ENCODE peak calls at places on chromosomes 5 and 9, in four cellular contexts. C, Z, A and G are unnamed samples.

GRCh38 chr5:141878186-141878770 is at the start of gene PCDH1:
- DNase-seq in C (peak), Z (peak), A (peak), G (no peak)

GRCh38 chr5:171997011-171997410 is 9.4 kb downstream of the FBXW11 start:
- DNase-seq in C (no peak), Z (no peak), A (no peak), G (no peak)

GRCh38 chr9:114883709-114884108 is 46.7 kb downstream of the TNFSF8 start:
- DNase-seq in C (no peak), Z (no peak), A (no peak), G (no peak)

GRCh38 chr9:36864491-36865410 is 169.3 kb downstream of the PAX5 start:
- DNase-seq in C (no peak), Z (no peak), A (no peak), G (no peak)

GRCh38 chr5:428754-429452 is 14.1 kb upstream of the EXOC3 start:
- DNase-seq in C (no peak), Z (no peak), A (no peak), G (no peak)

GRCh38 chr5:122723606-122724352 is 51.1 kb upstream of the SNX2 start:
- DNase-seq in C (no peak), Z (no peak), A (no peak), G (no peak)

GRCh38 chr5:159441441-159441840 is 111.2 kb upstream of the IL12B start:
- DNase-seq in C (no peak), Z (no peak), A (no peak), G (no peak)

GRCh38 chr9:129944501-129945116 is 98.4 kb downstream of the FNBP1 start:
- DNase-seq in C (no peak), Z (no peak), A (no peak), G (no peak)

GRCh38 chr9:107213561-107214028 is 69.5 kb upstream of the RAD23B start:
- DNase-seq in C (no peak), Z (no peak), A (no peak), G (peak)

GRCh38 chr5:179221196-179221876 is 123.9 kb downstream of the ADAMTS2 start:
- DNase-seq in C (no peak), Z (no peak), A (peak), G (no peak)

GRCh38 chr5:72815580-72816296 is 723 bp upstream of the TNPO1 start:
- DNase-seq in C (no peak), Z (no peak), A (no peak), G (no peak)

GRCh38 chr5:178211095-178212048 is 7.0 kb downstream of the HNRNPAB start:
- DNase-seq in C (no peak), Z (no peak), A (no peak), G (no peak)

GRCh38 chr5:53453898-53454837 is 26.3 kb upstream of the FST start:
- DNase-seq in C (no peak), Z (no peak), A (no peak), G (no peak)

GRCh38 chr5:34927785-34928184 is 1.6 kb upstream of the DNAJC21 start:
- DNase-seq in C (no peak), Z (no peak), A (no peak), G (no peak)

GRCh38 chr9:76916231-76916630 is 10.3 kb upstream of the PRUNE2 start:
- DNase-seq in C (no peak), Z (no peak), A (no peak), G (no peak)

GRCh38 chr9:93093449-93094293 is 2.3 kb upstream of the CARD19 start:
- DNase-seq in C (no peak), Z (no peak), A (no peak), G (no peak)

GRCh38 chr9:129380961-129381401 is 202.9 kb upstream of the IER5L start:
- DNase-seq in C (no peak), Z (no peak), A (no peak), G (no peak)